ENCODE peak calls at places on chromosomes 12 and 14, in nine cellular contexts. Q, K, X, J, D, A, B, G and P are unnamed samples.

GRCh38 chr14:64572721-64573508 is 23.2 kb downstream of the PPP1R36 start:
- DNase-seq in Q (no peak), K (no peak), X (no peak), J (no peak), D (no peak), A (no peak), B (no peak), G (no peak), P (no peak)

GRCh38 chr14:71107921-71108320 is 200.7 kb downstream of the PCNX1 start:
- DNase-seq in Q (no peak), K (no peak), X (no peak), J (no peak), D (no peak), A (no peak), B (no peak), G (no peak), P (no peak)

GRCh38 chr12:62862259-62862881 is 72.6 kb downstream of the PPM1H start:
- DNase-seq in Q (no peak), K (no peak), X (peak), J (no peak), D (no peak), A (no peak), B (no peak), G (no peak), P (no peak)

GRCh38 chr12:85725991-85726390 is 110.2 kb downstream of the RASSF9 start:
- DNase-seq in Q (no peak), K (no peak), X (no peak), J (no peak), D (no peak), A (no peak), B (no peak), G (no peak), P (no peak)

GRCh38 chr12:121800694-121801600 is 2.9 kb upstream of the SETD1B start:
- DNase-seq in Q (peak), K (peak), X (peak), J (peak), D (no peak), A (peak), B (peak), G (peak), P (peak)

GRCh38 chr12:15164997-15165659 is 56.1 kb downstream of the RERG start:
- DNase-seq in Q (no peak), K (no peak), X (peak), J (no peak), D (no peak), A (no peak), B (peak), G (no peak), P (no peak)

GRCh38 chr14:24189059-24189375 is 401 bp upstream of the IPO4 start:
- DNase-seq in Q (no peak), K (no peak), X (no peak), J (no peak), D (no peak), A (no peak), B (no peak), G (no peak), P (no peak)

GRCh38 chr14:101153691-101154090 is 250.2 kb upstream of the RTL1 start:
- DNase-seq in Q (no peak), K (no peak), X (no peak), J (no peak), D (no peak), A (no peak), B (no peak), G (no peak), P (no peak)

GRCh38 chr12:32036477-32037263 is 70.0 kb upstream of the BICD1 start:
- DNase-seq in Q (no peak), K (no peak), X (peak), J (no peak), D (no peak), A (no peak), B (no peak), G (no peak), P (no peak)

GRCh38 chr12:80166751-80167150 is 67.4 kb downstream of the OTOGL start:
- DNase-seq in Q (no peak), K (no peak), X (no peak), J (no peak), D (no peak), A (no peak), B (no peak), G (no peak), P (no peak)

GRCh38 chr12:121964813-121965643 is 46.6 kb downstream of the CFAP251 start:
- DNase-seq in Q (no peak), K (no peak), X (peak), J (no peak), D (no peak), A (no peak), B (no peak), G (no peak), P (no peak)

GRCh38 chr14:67943947-67944346 is 124.4 kb downstream of the RAD51B start:
- DNase-seq in Q (peak), K (peak), X (peak), J (peak), D (peak), A (no peak), B (peak), G (peak), P (peak)

GRCh38 chr14:48814562-48814961 is 771.6 kb downstream of the RPS29 start:
- DNase-seq in Q (no peak), K (no peak), X (peak), J (no peak), D (no peak), A (no peak), B (no peak), G (no peak), P (no peak)

GRCh38 chr12:93025145-93026103 is 96.3 kb upstream of the EEA1 start:
- DNase-seq in Q (no peak), K (no peak), X (peak), J (peak), D (peak), A (no peak), B (no peak), G (no peak), P (no peak)

GRCh38 chr12:12560587-12561304 is 1.9 kb downstream of the DUSP16 start:
- DNase-seq in Q (peak), K (peak), X (peak), J (peak), D (peak), A (peak), B (peak), G (peak), P (no peak)

GRCh38 chr12:30968211-30968610 is 41.7 kb downstream of the TSPAN11 start:
- DNase-seq in Q (no peak), K (no peak), X (no peak), J (peak), D (no peak), A (no peak), B (no peak), G (no peak), P (no peak)